ENCODE peak calls at places on chromosomes 7 and 10, in five cellular contexts. R is mesendoderm, K is body of pancreas, G is cardiac muscle cell, E is lower lobe of right lung. Q is an unnamed sample.
A peak's percentile ranks its signal among the peaks of the same experiment; 100 is the strongest.

GRCh38 chr7:141696386-141696785 is 5.6 kb downstream of the DENND11 start:
- DNase-seq in E (no peak), G (no peak), K (no peak), R (no peak), Q (no peak)

GRCh38 chr7:5679741-5680473 is 101.6 kb downstream of the RNF216 start:
- DNase-seq in R (no peak), K (no peak), E (peak; percentile 83), G (no peak), Q (no peak)

GRCh38 chr7:30459591-30460245 is 18.9 kb downstream of the NOD1 start:
- DNase-seq in G (peak; percentile 97), K (peak; percentile 32), R (no peak), E (no peak), Q (peak; percentile 81)

GRCh38 chr7:37666026-37666780 is 17.4 kb upstream of the GPR141 start:
- DNase-seq in R (no peak), K (no peak), E (no peak), G (no peak), Q (no peak)

GRCh38 chr10:124043310-124044142 is 49.9 kb downstream of the CHST15 start:
- DNase-seq in E (no peak), K (no peak), R (no peak), G (no peak), Q (no peak)

GRCh38 chr7:108000875-108001758 is 1.8 kb downstream of the LAMB1 start:
- DNase-seq in R (peak; percentile 91), G (peak; percentile 77), E (peak; percentile 51), K (peak; percentile 51), Q (no peak)

GRCh38 chr7:80373431-80374032 is 138.3 kb downstream of the GNAT3 start:
- DNase-seq in R (peak; percentile 15), E (no peak), K (no peak), G (no peak), Q (no peak)

GRCh38 chr7:54674891-54675290 is 84.1 kb downstream of the SEC61G start:
- DNase-seq in R (no peak), E (no peak), G (no peak), K (no peak), Q (no peak)

GRCh38 chr10:45373783-45374450 is at the start of gene ALOX5:
- DNase-seq in K (peak; percentile 88), G (peak; percentile 25), R (peak; percentile 66), E (peak; percentile 91), Q (no peak)

GRCh38 chr7:22610258-22610657 is 110.3 kb upstream of the STEAP1B start:
- DNase-seq in R (peak; percentile 59), K (no peak), E (no peak), G (no peak), Q (no peak)

GRCh38 chr7:141975806-141976523 is 2.4 kb upstream of the TAS2R38 start:
- DNase-seq in G (peak; percentile 33), R (peak; percentile 86), K (peak; percentile 81), E (peak; percentile 87), Q (peak; percentile 57)

GRCh38 chr7:106050002-106050742 is 61.9 kb downstream of the SYPL1 start:
- DNase-seq in E (no peak), G (peak; percentile 93), R (peak; percentile 77), K (no peak), Q (peak; percentile 6)

GRCh38 chr10:43691503-43691902 is 42.8 kb upstream of the ZNF32 start:
- DNase-seq in R (no peak), G (peak; percentile 76), K (no peak), E (no peak), Q (no peak)

GRCh38 chr10:8124436-8124835 is 69.9 kb downstream of the GATA3 start:
- DNase-seq in G (no peak), K (no peak), R (no peak), E (no peak), Q (no peak)

GRCh38 chr10:123287594-123288247 is 133.5 kb downstream of the BUB3 start:
- DNase-seq in G (peak; percentile 14), K (no peak), E (no peak), R (no peak), Q (peak; percentile 7)

GRCh38 chr10:90226526-90226925 is 525.1 kb downstream of the KIF20B start:
- DNase-seq in G (no peak), K (no peak), E (no peak), R (no peak), Q (no peak)

GRCh38 chr7:70799841-70800405 is 332.0 kb upstream of the GALNT17 start:
- DNase-seq in G (no peak), K (no peak), R (no peak), E (no peak), Q (no peak)

DNA sequence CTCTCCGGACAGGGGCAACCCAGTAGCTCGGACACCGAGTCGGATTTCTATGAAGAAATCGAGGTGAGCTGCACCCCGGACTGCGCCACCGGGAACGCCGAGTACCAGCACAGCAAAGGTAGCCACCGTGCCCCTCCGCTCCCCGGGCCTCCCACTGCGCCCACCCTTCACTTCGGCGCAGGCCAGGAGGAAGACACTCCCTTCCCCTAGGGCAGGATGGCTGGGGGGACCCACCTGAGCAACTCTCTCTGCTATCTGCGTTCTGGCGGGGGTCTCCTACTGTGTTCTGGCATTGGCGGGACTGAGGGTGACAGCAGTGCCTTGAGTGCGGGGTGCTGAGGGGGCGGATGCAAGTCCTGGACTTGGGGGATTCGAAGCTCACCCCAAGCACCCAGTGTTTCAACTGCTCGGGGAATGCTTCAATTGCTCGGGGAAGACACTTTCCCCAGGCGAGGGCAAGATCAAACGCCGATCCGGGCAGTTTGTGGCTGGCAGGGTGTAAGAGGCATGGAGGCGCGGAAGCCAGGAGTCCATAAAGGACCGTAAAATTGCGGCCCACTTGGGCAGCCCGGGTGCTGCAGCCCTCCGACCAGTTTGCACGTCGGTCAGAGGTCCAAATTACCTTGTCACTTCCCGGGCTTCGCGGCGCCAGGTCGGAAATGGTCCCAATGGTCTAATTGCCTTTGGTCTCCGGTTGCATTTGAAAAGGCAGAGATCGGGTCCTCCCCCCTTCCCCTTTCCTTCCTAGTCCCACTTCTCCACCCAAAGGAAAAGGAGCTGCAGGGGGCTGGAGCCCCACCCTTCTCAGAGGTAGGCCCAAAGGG is 950 bp downstream of the EVX1 start:
- DNase-seq in R (peak; percentile 69), K (no peak), G (no peak), E (no peak), Q (no peak)
- H3K36me3 ChIP-seq in R (no peaks in the 10 kb centered on the region), K (no peaks in the 10 kb centered on the region), G (no peaks in the 10 kb centered on the region), E (no peaks in the 10 kb centered on the region), Q (no peaks in the 10 kb centered on the region)

DNA sequence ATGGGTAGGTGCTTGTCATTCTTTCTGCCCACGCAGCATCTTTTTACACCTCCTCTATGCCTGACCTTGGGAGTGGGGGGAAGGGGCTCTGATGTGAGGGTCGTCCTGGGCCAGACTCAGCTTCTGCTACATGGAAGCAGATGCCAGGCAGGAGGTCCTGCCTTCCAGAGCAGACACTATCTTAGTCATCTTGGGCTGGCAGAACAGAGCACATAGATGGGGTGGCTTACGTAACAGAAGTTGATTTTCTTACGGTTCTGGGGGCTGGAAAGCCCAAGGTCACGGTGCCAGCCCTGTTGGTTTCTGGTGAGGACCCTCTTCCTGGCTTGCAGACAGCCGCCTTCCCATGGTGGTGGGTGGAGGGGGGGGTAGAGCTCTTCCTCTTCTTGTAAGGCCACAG is 159.0 kb downstream of the PRKAG2 start:
- DNase-seq in R (no peak), G (no peak), K (no peak), E (no peak), Q (no peak)
- H3K36me3 ChIP-seq in R (no peaks in the 10 kb centered on the region), G (no peaks in the 10 kb centered on the region), K (no peaks in the 10 kb centered on the region), E (no peaks in the 10 kb centered on the region), Q (no peaks in the 10 kb centered on the region)

DNA sequence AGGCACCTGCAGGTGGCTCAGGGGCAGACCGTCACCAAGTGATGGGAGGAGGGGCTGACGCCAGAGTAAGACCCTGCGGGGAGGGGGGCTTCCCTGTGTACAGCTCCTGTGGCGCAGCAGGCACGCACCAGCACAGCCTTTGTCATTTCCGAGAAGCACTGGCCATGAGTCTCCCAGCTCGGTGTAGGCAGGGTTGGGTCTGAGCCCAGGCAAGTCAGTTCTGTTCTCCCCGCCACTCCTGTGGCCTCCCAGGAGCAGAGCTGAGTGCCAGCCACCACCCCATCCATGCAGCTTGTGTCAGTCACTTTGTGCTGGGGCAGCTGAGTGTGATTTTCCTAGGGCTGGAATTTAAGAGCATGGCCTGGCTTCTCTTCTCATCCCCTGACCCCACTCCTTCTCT is 13.2 kb downstream of the CPSF4 start:
- DNase-seq in E (no peak), R (no peak), K (no peak), G (no peak), Q (no peak)
- H3K36me3 ChIP-seq in E (peaks cover 100% of the 10 kb centered on the region), R (peaks cover 10% of the 10 kb centered on the region), K (peaks cover 5% of the 10 kb centered on the region), G (peaks cover 41% of the 10 kb centered on the region), Q (peaks cover 73% of the 10 kb centered on the region)

GRCh38 chr10:28711776-28712175 is 34.5 kb downstream of the BAMBI start:
- DNase-seq in R (no peak), E (no peak), K (no peak), G (no peak), Q (no peak)
- H3K36me3 ChIP-seq in R (no peaks in the 10 kb centered on the region), E (no peaks in the 10 kb centered on the region), K (no peaks in the 10 kb centered on the region), G (no peaks in the 10 kb centered on the region), Q (no peaks in the 10 kb centered on the region)

DNA sequence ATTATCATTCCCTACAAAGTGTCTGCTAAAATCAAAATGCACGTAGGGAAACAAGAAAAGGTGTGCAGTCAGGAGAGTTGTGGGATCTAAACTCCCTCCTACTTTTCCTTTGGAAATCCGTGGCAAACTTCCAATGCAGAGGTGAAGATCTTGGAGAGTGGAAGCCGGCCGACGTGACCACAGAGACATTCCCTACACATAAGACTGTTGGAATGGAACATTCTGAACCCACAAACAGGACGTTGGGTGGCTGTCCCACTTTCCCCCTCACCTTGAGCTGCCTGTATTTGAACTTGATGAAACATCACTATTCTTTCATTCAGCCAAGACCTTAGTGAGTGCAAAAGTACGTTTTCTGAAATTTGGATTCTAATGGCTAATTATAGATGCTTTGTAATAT is 65.9 kb downstream of the PRKCQ start:
- DNase-seq in K (no peak), G (no peak), E (no peak), R (no peak), Q (no peak)
- H3K36me3 ChIP-seq in K (no peaks in the 10 kb centered on the region), G (no peaks in the 10 kb centered on the region), E (no peaks in the 10 kb centered on the region), R (no peaks in the 10 kb centered on the region), Q (no peaks in the 10 kb centered on the region)

GRCh38 chr7:44694766-44695165 is 53.9 kb upstream of the ZMIZ2 start:
- DNase-seq in E (no peak), K (no peak), R (no peak), G (no peak), Q (no peak)

GRCh38 chr7:44698046-44698580 is 50.5 kb upstream of the ZMIZ2 start:
- DNase-seq in K (no peak), R (no peak), G (no peak), E (no peak), Q (no peak)

GRCh38 chr7:44695756-44696155 is 52.9 kb upstream of the ZMIZ2 start:
- DNase-seq in G (no peak), R (no peak), K (no peak), E (peak; percentile 2), Q (no peak)

GRCh38 chr7:44697136-44698045 is 51.3 kb upstream of the ZMIZ2 start:
- DNase-seq in E (no peak), K (no peak), G (no peak), R (no peak), Q (no peak)

GRCh38 chr7:44696728-44697127 is 51.9 kb upstream of the ZMIZ2 start:
- DNase-seq in R (no peak), K (no peak), G (no peak), E (peak; percentile 21), Q (no peak)
- H3K36me3 ChIP-seq in R (peaks cover 19% of the 10 kb centered on the region), K (peaks cover 23% of the 10 kb centered on the region), G (peaks cover 65% of the 10 kb centered on the region), E (peaks cover 97% of the 10 kb centered on the region), Q (peaks cover 54% of the 10 kb centered on the region)

GRCh38 chr7:1488016-1488415 is 16.2 kb downstream of the INTS1 start:
- DNase-seq in G (no peak), K (no peak), R (no peak), E (no peak), Q (no peak)
- H3K36me3 ChIP-seq in G (peaks cover 50% of the 10 kb centered on the region), K (peaks cover 20% of the 10 kb centered on the region), R (peaks cover 5% of the 10 kb centered on the region), E (peaks cover 97% of the 10 kb centered on the region), Q (peaks cover 53% of the 10 kb centered on the region)